ENCODE peak calls at places on chromosomes 6 and 20, in nine cellular contexts. U is aorta; Q is HTR-8/SVneo; K is cerebellar cortex; Z is activated T-helper 1 cell treated with Interleukin-2 at 50 U/mL for 16 hours; L is hypothalamus; S is ecto neural progenitor cell; Y is BE2C; V is naive thymus-derived CD8-positive, alpha-beta T cell. W is an unnamed sample.

GRCh38 chr20:19692100-19692499 is 66.0 kb upstream of the RIN2 start:
- DNase-seq in S (no peak), Q (no peak), K (no peak), V (no peak), Z (no peak), L (no peak), Y (no peak), U (no peak), W (peak)

GRCh38 chr6:39206250-39206721 is 23.0 kb downstream of the KCNK5 start:
- DNase-seq in S (no peak), U (no peak), Y (no peak), L (no peak), K (no peak), Q (no peak), V (no peak), Z (no peak), W (no peak)

GRCh38 chr6:155645328-155645727 is 189.7 kb upstream of the NOX3 start:
- DNase-seq in S (no peak), Q (no peak), U (no peak), Y (no peak), L (no peak), Z (no peak), V (no peak), K (no peak), W (peak)

GRCh38 chr6:42450314-42451145 is 1.2 kb downstream of the TRERF1 start:
- DNase-seq in Y (peak), U (no peak), L (no peak), Z (no peak), K (peak), Q (no peak), S (no peak), V (peak), W (no peak)

GRCh38 chr20:53146201-53146891 is 174.2 kb downstream of the TSHZ2 start:
- DNase-seq in U (no peak), K (no peak), S (no peak), V (no peak), L (no peak), Z (no peak), Y (no peak), Q (no peak), W (no peak)

GRCh38 chr6:169079650-169080049 is 174.0 kb downstream of the THBS2 start:
- DNase-seq in V (no peak), K (no peak), Q (no peak), L (no peak), S (no peak), Y (no peak), U (no peak), Z (no peak), W (no peak)

GRCh38 chr6:139323511-139324445 is 32.0 kb upstream of the TXLNB start:
- DNase-seq in Y (peak), U (peak), S (peak), V (peak), Z (peak), L (peak), Q (peak), K (no peak), W (peak)

GRCh38 chr6:170444811-170445211 is 108.3 kb downstream of the PSMB1 start:
- DNase-seq in Z (no peak), L (no peak), Q (no peak), Y (no peak), V (no peak), K (no peak), S (no peak), U (peak), W (no peak)

GRCh38 chr6:170243791-170244291 is 47.0 kb downstream of the DLL1 start:
- DNase-seq in S (no peak), Q (no peak), U (peak), Y (peak), V (no peak), K (peak), L (no peak), Z (no peak), W (no peak)

GRCh38 chr6:142542704-142543233 is 241.0 kb downstream of the ADGRG6 start:
- DNase-seq in K (no peak), L (no peak), Q (peak), V (no peak), U (no peak), Z (no peak), Y (no peak), S (no peak), W (peak)